ENCODE peak calls at places on chromosomes 3 and 15, in eight cellular contexts. L, E, R, K, C, D, N and I are unnamed samples.

GRCh38 chr3:190092250-190092649 is 28.4 kb downstream of the P3H2 start:
- DNase-seq in E (no peak), K (no peak), N (no peak), D (no peak), C (no peak), L (no peak), R (no peak), I (no peak)

GRCh38 chr3:72231439-72232196 is 446.7 kb upstream of the PROK2 start:
- DNase-seq in C (no peak), N (no peak), D (no peak), R (no peak), K (no peak), E (no peak), L (no peak), I (no peak)

GRCh38 chr3:96700322-96701315 is 113.8 kb upstream of the EPHA6 start:
- DNase-seq in D (no peak), L (no peak), N (peak), C (no peak), K (no peak), E (no peak), R (no peak), I (no peak)

GRCh38 chr15:91476861-91477260 is 376.6 kb upstream of the SLCO3A1 start:
- DNase-seq in N (no peak), L (no peak), E (no peak), R (no peak), K (no peak), C (no peak), D (no peak), I (no peak)

GRCh38 chr3:177041021-177041729 is 156.1 kb downstream of the TBL1XR1 start:
- DNase-seq in N (no peak), K (no peak), R (no peak), D (peak), L (no peak), E (no peak), C (no peak), I (no peak)

GRCh38 chr3:184505053-184505452 is 56.5 kb upstream of the EPHB3 start:
- DNase-seq in K (no peak), D (no peak), C (no peak), R (no peak), L (no peak), N (no peak), E (no peak), I (no peak)

GRCh38 chr3:13673207-13673606 is 124.3 kb downstream of the FBLN2 start:
- DNase-seq in D (no peak), C (no peak), R (no peak), E (no peak), L (no peak), N (no peak), K (no peak), I (no peak)

GRCh38 chr15:23532019-23532418 is 33.5 kb upstream of the MKRN3 start:
- DNase-seq in E (no peak), K (no peak), C (no peak), D (no peak), N (no peak), R (no peak), L (no peak), I (no peak)

GRCh38 chr3:79125313-79125984 is 642.3 kb downstream of the ROBO1 start:
- DNase-seq in L (no peak), R (no peak), E (no peak), N (no peak), C (no peak), D (no peak), K (no peak), I (no peak)

GRCh38 chr3:30448946-30449686 is 157.3 kb upstream of the TGFBR2 start:
- DNase-seq in R (no peak), E (no peak), K (no peak), L (no peak), D (no peak), C (no peak), N (no peak), I (no peak)

GRCh38 chr15:41258706-41259471 is 27.8 kb downstream of the CHP1 start:
- DNase-seq in C (no peak), L (no peak), E (no peak), N (no peak), D (no peak), K (no peak), R (peak), I (peak)

GRCh38 chr3:16427309-16427965 is 86.1 kb downstream of the RFTN1 start:
- DNase-seq in K (no peak), D (no peak), C (no peak), N (no peak), L (no peak), E (no peak), R (no peak), I (no peak)

GRCh38 chr3:174697310-174697709 is 161.8 kb upstream of the NAALADL2 start:
- DNase-seq in K (no peak), R (no peak), E (no peak), L (no peak), D (no peak), N (no peak), C (no peak), I (no peak)